ENCODE peak calls at places on chromosomes 1 and 21, in eight cellular contexts. One of them, this sample, is unnamed. For H3K9me3 and H3K4me1, the result is how much of the 10 kb centered on the place peaks cover.

GRCh38 chr1:28601696-28602095 is 9.6 kb downstream of the RAB42 start:
- DNase-seq in aorta: no peak
- DNase-seq in OCI-LY7: no peak
- DNase-seq in fibroblast of lung: peak
- DNase-seq in Caco-2: no peak
- DNase-seq in right atrium auricular region: no peak
- DNase-seq in pancreas: no peak
- DNase-seq in suprapubic skin: no peak
- DNase-seq in this sample: no peak

GRCh38 chr1:227774721-227775665 is 39.8 kb downstream of the SNAP47 start:
- DNase-seq in aorta: peak
- DNase-seq in OCI-LY7: no peak
- DNase-seq in fibroblast of lung: peak
- DNase-seq in Caco-2: no peak
- DNase-seq in right atrium auricular region: no peak
- DNase-seq in pancreas: no peak
- DNase-seq in suprapubic skin: peak
- DNase-seq in this sample: no peak

GRCh38 chr1:244760471-244760870 is 75.0 kb upstream of the COX20 start:
- DNase-seq in aorta: peak
- DNase-seq in OCI-LY7: no peak
- DNase-seq in fibroblast of lung: no peak
- DNase-seq in Caco-2: no peak
- DNase-seq in right atrium auricular region: no peak
- DNase-seq in pancreas: no peak
- DNase-seq in suprapubic skin: no peak
- DNase-seq in this sample: no peak

GRCh38 chr1:247332901-247333361 is 1.3 kb upstream of the ZNF496 start:
- DNase-seq in aorta: no peak
- DNase-seq in OCI-LY7: no peak
- DNase-seq in fibroblast of lung: peak
- DNase-seq in Caco-2: no peak
- DNase-seq in right atrium auricular region: peak
- DNase-seq in pancreas: peak
- DNase-seq in suprapubic skin: no peak
- DNase-seq in this sample: no peak

GRCh38 chr1:92210701-92211100 is 7.0 kb upstream of the C1orf146 start:
- DNase-seq in aorta: no peak
- DNase-seq in OCI-LY7: no peak
- DNase-seq in fibroblast of lung: peak
- DNase-seq in Caco-2: no peak
- DNase-seq in right atrium auricular region: no peak
- DNase-seq in pancreas: no peak
- DNase-seq in suprapubic skin: no peak
- DNase-seq in this sample: no peak

GRCh38 chr1:66292944-66293343 is 241.0 kb upstream of the SGIP1 start:
- DNase-seq in aorta: no peak
- DNase-seq in OCI-LY7: no peak
- DNase-seq in fibroblast of lung: no peak
- DNase-seq in Caco-2: no peak
- DNase-seq in right atrium auricular region: no peak
- DNase-seq in pancreas: no peak
- DNase-seq in suprapubic skin: no peak
- DNase-seq in this sample: no peak

GRCh38 chr1:25743164-25744139 is 56.5 kb upstream of the SELENON start:
- DNase-seq in aorta: peak
- DNase-seq in OCI-LY7: no peak
- DNase-seq in fibroblast of lung: peak
- DNase-seq in Caco-2: no peak
- DNase-seq in right atrium auricular region: peak
- DNase-seq in pancreas: peak
- DNase-seq in suprapubic skin: peak
- DNase-seq in this sample: peak

GRCh38 chr1:212684511-212685090 is 15.0 kb downstream of the BATF3 start:
- DNase-seq in aorta: no peak
- DNase-seq in OCI-LY7: no peak
- DNase-seq in fibroblast of lung: no peak
- DNase-seq in Caco-2: no peak
- DNase-seq in right atrium auricular region: no peak
- DNase-seq in pancreas: no peak
- DNase-seq in suprapubic skin: peak
- DNase-seq in this sample: no peak

GRCh38 chr1:153919879-153920852 is 2.6 kb downstream of the GATAD2B start:
- DNase-seq in aorta: no peak
- DNase-seq in OCI-LY7: peak
- DNase-seq in fibroblast of lung: peak
- DNase-seq in Caco-2: no peak
- DNase-seq in right atrium auricular region: no peak
- DNase-seq in pancreas: no peak
- DNase-seq in suprapubic skin: no peak
- DNase-seq in this sample: no peak

GRCh38 chr1:65011983-65012382 is 45.6 kb upstream of the JAK1 start:
- DNase-seq in aorta: no peak
- DNase-seq in OCI-LY7: no peak
- DNase-seq in fibroblast of lung: no peak
- DNase-seq in Caco-2: no peak
- DNase-seq in right atrium auricular region: no peak
- DNase-seq in pancreas: no peak
- DNase-seq in suprapubic skin: no peak
- DNase-seq in this sample: no peak

GRCh38 chr1:167862432-167863076 is 51.4 kb downstream of the ADCY10 start:
- DNase-seq in aorta: no peak
- DNase-seq in OCI-LY7: no peak
- DNase-seq in fibroblast of lung: peak
- DNase-seq in Caco-2: no peak
- DNase-seq in right atrium auricular region: no peak
- DNase-seq in pancreas: no peak
- DNase-seq in suprapubic skin: no peak
- DNase-seq in this sample: no peak

GRCh38 chr1:29837306-29837646 is 601.0 kb downstream of the PTPRU start:
- DNase-seq in aorta: no peak
- DNase-seq in OCI-LY7: no peak
- DNase-seq in fibroblast of lung: no peak
- DNase-seq in Caco-2: no peak
- DNase-seq in right atrium auricular region: peak
- DNase-seq in pancreas: no peak
- DNase-seq in suprapubic skin: no peak
- DNase-seq in this sample: no peak

GRCh38 chr1:47751188-47751587 is 246.0 kb downstream of the TRABD2B start:
- DNase-seq in aorta: no peak
- DNase-seq in OCI-LY7: no peak
- DNase-seq in fibroblast of lung: no peak
- DNase-seq in Caco-2: no peak
- DNase-seq in right atrium auricular region: no peak
- DNase-seq in pancreas: no peak
- DNase-seq in suprapubic skin: no peak
- DNase-seq in this sample: no peak

GRCh38 chr1:41891403-41891896 is 27.3 kb downstream of the HIVEP3 start:
- DNase-seq in aorta: no peak
- DNase-seq in OCI-LY7: peak
- DNase-seq in fibroblast of lung: peak
- DNase-seq in Caco-2: no peak
- DNase-seq in right atrium auricular region: no peak
- DNase-seq in pancreas: no peak
- DNase-seq in suprapubic skin: no peak
- DNase-seq in this sample: peak

GRCh38 chr1:108560430-108561144 is 687 bp downstream of the EEIG2 start:
- DNase-seq in aorta: peak
- DNase-seq in OCI-LY7: peak
- DNase-seq in fibroblast of lung: peak
- DNase-seq in Caco-2: peak
- DNase-seq in right atrium auricular region: peak
- DNase-seq in pancreas: peak
- DNase-seq in suprapubic skin: peak
- DNase-seq in this sample: peak

GRCh38 chr1:52709016-52709415 is 10.9 kb upstream of the COA7 start:
- DNase-seq in aorta: no peak
- DNase-seq in OCI-LY7: no peak
- DNase-seq in fibroblast of lung: peak
- DNase-seq in Caco-2: no peak
- DNase-seq in right atrium auricular region: no peak
- DNase-seq in pancreas: no peak
- DNase-seq in suprapubic skin: no peak
- DNase-seq in this sample: no peak

GRCh38 chr21:25809013-25809412 is 74.2 kb downstream of the GABPA start:
- DNase-seq in aorta: no peak
- DNase-seq in OCI-LY7: no peak
- DNase-seq in fibroblast of lung: no peak
- DNase-seq in Caco-2: no peak
- DNase-seq in right atrium auricular region: no peak
- DNase-seq in pancreas: no peak
- DNase-seq in suprapubic skin: no peak
- DNase-seq in this sample: no peak

GRCh38 chr1:104804147-104804546 is 1054.4 kb downstream of the AMY1C start:
- DNase-seq in aorta: no peak
- DNase-seq in OCI-LY7: no peak
- DNase-seq in fibroblast of lung: no peak
- DNase-seq in Caco-2: no peak
- DNase-seq in right atrium auricular region: no peak
- DNase-seq in pancreas: no peak
- DNase-seq in suprapubic skin: no peak
- DNase-seq in this sample: no peak

GRCh38 chr21:20341431-20341830 is 656.8 kb upstream of the NCAM2 start:
- DNase-seq in aorta: no peak
- DNase-seq in OCI-LY7: no peak
- DNase-seq in fibroblast of lung: no peak
- DNase-seq in Caco-2: no peak
- DNase-seq in right atrium auricular region: no peak
- DNase-seq in pancreas: no peak
- DNase-seq in suprapubic skin: no peak
- DNase-seq in this sample: no peak

GRCh38 chr1:94668528-94668927 is 127.0 kb upstream of the F3 start:
- DNase-seq in aorta: no peak
- DNase-seq in OCI-LY7: no peak
- DNase-seq in fibroblast of lung: no peak
- DNase-seq in Caco-2: no peak
- DNase-seq in right atrium auricular region: no peak
- DNase-seq in pancreas: no peak
- DNase-seq in suprapubic skin: no peak
- DNase-seq in this sample: no peak

GRCh38 chr1:94667716-94668282 is 126.2 kb upstream of the F3 start:
- DNase-seq in aorta: no peak
- DNase-seq in OCI-LY7: no peak
- DNase-seq in fibroblast of lung: no peak
- DNase-seq in Caco-2: no peak
- DNase-seq in right atrium auricular region: no peak
- DNase-seq in pancreas: no peak
- DNase-seq in suprapubic skin: no peak
- DNase-seq in this sample: no peak

GRCh38 chr1:94666797-94667196 is 125.2 kb upstream of the F3 start:
- DNase-seq in aorta: no peak
- DNase-seq in OCI-LY7: no peak
- DNase-seq in fibroblast of lung: no peak
- DNase-seq in Caco-2: no peak
- DNase-seq in right atrium auricular region: no peak
- DNase-seq in pancreas: no peak
- DNase-seq in suprapubic skin: no peak
- DNase-seq in this sample: no peak

GRCh38 chr1:94670273-94670672 is 128.7 kb upstream of the F3 start:
- DNase-seq in aorta: no peak
- DNase-seq in OCI-LY7: no peak
- DNase-seq in fibroblast of lung: no peak
- DNase-seq in Caco-2: no peak
- DNase-seq in right atrium auricular region: no peak
- DNase-seq in pancreas: no peak
- DNase-seq in suprapubic skin: no peak
- DNase-seq in this sample: no peak

GRCh38 chr1:94669213-94669612 is 127.7 kb upstream of the F3 start:
- DNase-seq in aorta: no peak
- DNase-seq in OCI-LY7: no peak
- DNase-seq in fibroblast of lung: peak
- DNase-seq in Caco-2: no peak
- DNase-seq in right atrium auricular region: no peak
- DNase-seq in pancreas: no peak
- DNase-seq in suprapubic skin: no peak
- DNase-seq in this sample: no peak
- H3K9me3 ChIP-seq in aorta: under half
- H3K9me3 ChIP-seq in OCI-LY7: under half
- H3K9me3 ChIP-seq in fibroblast of lung: under half
- H3K9me3 ChIP-seq in Caco-2: under half
- H3K9me3 ChIP-seq in right atrium auricular region: under half
- H3K9me3 ChIP-seq in pancreas: under half
- H3K9me3 ChIP-seq in suprapubic skin: under half
- H3K9me3 ChIP-seq in this sample: under half

GRCh38 chr1:15620890-15621682 is 3.8 kb downstream of the DDI2 start:
- DNase-seq in aorta: no peak
- DNase-seq in OCI-LY7: no peak
- DNase-seq in fibroblast of lung: no peak
- DNase-seq in Caco-2: no peak
- DNase-seq in right atrium auricular region: no peak
- DNase-seq in pancreas: no peak
- DNase-seq in suprapubic skin: no peak
- DNase-seq in this sample: no peak
- H3K4me3 ChIP-seq in aorta: no peak
- H3K4me3 ChIP-seq in OCI-LY7: no peak
- H3K4me3 ChIP-seq in fibroblast of lung: no peak
- H3K4me3 ChIP-seq in Caco-2: no peak
- H3K4me3 ChIP-seq in right atrium auricular region: no peak
- H3K4me3 ChIP-seq in pancreas: no peak
- H3K4me3 ChIP-seq in suprapubic skin: no peak
- H3K4me3 ChIP-seq in this sample: peak

GRCh38 chr1:22489823-22490222 is 38.2 kb downstream of the ZBTB40 start:
- DNase-seq in aorta: no peak
- DNase-seq in OCI-LY7: no peak
- DNase-seq in fibroblast of lung: no peak
- DNase-seq in Caco-2: no peak
- DNase-seq in right atrium auricular region: no peak
- DNase-seq in pancreas: no peak
- DNase-seq in suprapubic skin: no peak
- DNase-seq in this sample: no peak

GRCh38 chr1:22488319-22488718 is 36.7 kb downstream of the ZBTB40 start:
- DNase-seq in aorta: no peak
- DNase-seq in OCI-LY7: no peak
- DNase-seq in fibroblast of lung: no peak
- DNase-seq in Caco-2: no peak
- DNase-seq in right atrium auricular region: no peak
- DNase-seq in pancreas: no peak
- DNase-seq in suprapubic skin: no peak
- DNase-seq in this sample: no peak

GRCh38 chr1:22490309-22490708 is 38.7 kb downstream of the ZBTB40 start:
- DNase-seq in aorta: no peak
- DNase-seq in OCI-LY7: no peak
- DNase-seq in fibroblast of lung: no peak
- DNase-seq in Caco-2: no peak
- DNase-seq in right atrium auricular region: no peak
- DNase-seq in pancreas: no peak
- DNase-seq in suprapubic skin: no peak
- DNase-seq in this sample: no peak

GRCh38 chr1:22489278-22489677 is 37.6 kb downstream of the ZBTB40 start:
- DNase-seq in aorta: no peak
- DNase-seq in OCI-LY7: no peak
- DNase-seq in fibroblast of lung: no peak
- DNase-seq in Caco-2: no peak
- DNase-seq in right atrium auricular region: no peak
- DNase-seq in pancreas: no peak
- DNase-seq in suprapubic skin: no peak
- DNase-seq in this sample: no peak

GRCh38 chr1:22487781-22488180 is 36.1 kb downstream of the ZBTB40 start:
- DNase-seq in aorta: no peak
- DNase-seq in OCI-LY7: no peak
- DNase-seq in fibroblast of lung: no peak
- DNase-seq in Caco-2: no peak
- DNase-seq in right atrium auricular region: no peak
- DNase-seq in pancreas: no peak
- DNase-seq in suprapubic skin: no peak
- DNase-seq in this sample: no peak
- H3K4me1 ChIP-seq in aorta: under half
- H3K4me1 ChIP-seq in OCI-LY7: under half
- H3K4me1 ChIP-seq in fibroblast of lung: under half
- H3K4me1 ChIP-seq in Caco-2: under half
- H3K4me1 ChIP-seq in right atrium auricular region: under half
- H3K4me1 ChIP-seq in pancreas: under half
- H3K4me1 ChIP-seq in suprapubic skin: under half
- H3K4me1 ChIP-seq in this sample: under half

GRCh38 chr1:2989185-2989584 is 32.1 kb upstream of the ACTRT2 start:
- DNase-seq in aorta: no peak
- DNase-seq in OCI-LY7: no peak
- DNase-seq in fibroblast of lung: no peak
- DNase-seq in Caco-2: no peak
- DNase-seq in right atrium auricular region: no peak
- DNase-seq in pancreas: no peak
- DNase-seq in suprapubic skin: peak
- DNase-seq in this sample: no peak
- H3K9me3 ChIP-seq in aorta: under half
- H3K9me3 ChIP-seq in OCI-LY7: under half
- H3K9me3 ChIP-seq in fibroblast of lung: under half
- H3K9me3 ChIP-seq in Caco-2: under half
- H3K9me3 ChIP-seq in right atrium auricular region: under half
- H3K9me3 ChIP-seq in pancreas: under half
- H3K9me3 ChIP-seq in suprapubic skin: under half
- H3K9me3 ChIP-seq in this sample: under half